ENCODE peak calls at places on chromosome 11, in eight cellular contexts. H is H7; V is NCI-H1048; L is aorta; I is A172; W is EL; T is dorsolateral prefrontal cortex; E is stimulated activated CD4-positive, alpha-beta T cell treated with anti-CD3 and anti-CD28 coated beads, Interleukin-4, amount 100 ng/mL, for 48 hours. S is an unnamed sample.

GRCh38 chr11:88308576-88308975 is 29.0 kb downstream of the CTSC start:
- DNase-seq in H (peak; percentile 28), T (no peak), V (no peak), L (no peak), E (no peak), W (no peak), I (no peak), S (no peak)

GRCh38 chr11:109048098-109048497 is 373.9 kb upstream of the C11orf87 start:
- DNase-seq in T (no peak), V (no peak), L (no peak), H (no peak), I (no peak), W (peak; percentile 16), E (no peak), S (no peak)

GRCh38 chr11:60933416-60933815 is 9.2 kb downstream of the TMEM132A start:
- DNase-seq in L (no peak), V (no peak), H (peak; percentile 53), W (no peak), I (no peak), T (no peak), E (no peak), S (no peak)

GRCh38 chr11:70604221-70604620 is 205.9 kb downstream of the CTTN start:
- DNase-seq in V (no peak), L (no peak), H (no peak), W (no peak), I (no peak), E (no peak), T (no peak), S (no peak)

GRCh38 chr11:86577663-86578636 is 94.5 kb downstream of the ME3 start:
- DNase-seq in T (no peak), L (peak; percentile 85), E (no peak), V (no peak), H (no peak), I (peak; percentile 80), W (peak; percentile 83), S (no peak)

GRCh38 chr11:114236829-114237228 is 59.4 kb upstream of the NNMT start:
- DNase-seq in I (no peak), V (no peak), H (no peak), T (no peak), E (no peak), W (no peak), L (no peak), S (no peak)

GRCh38 chr11:126163779-126164178 is 47.7 kb downstream of the RPUSD4 start:
- DNase-seq in L (peak; percentile 31), H (no peak), I (no peak), E (no peak), V (no peak), W (no peak), T (no peak), S (no peak)

GRCh38 chr11:65013130-65013691 is 749 bp upstream of the ARL2 start:
- DNase-seq in E (peak; percentile 88), W (no peak), V (peak; percentile 67), T (peak; percentile 91), L (peak; percentile 97), H (peak; percentile 97), I (no peak), S (no peak)

GRCh38 chr11:35548925-35549561 is 23.6 kb upstream of the PAMR1 start:
- DNase-seq in V (no peak), W (peak; percentile 22), L (no peak), I (no peak), H (peak; percentile 43), T (no peak), E (no peak), S (no peak)

GRCh38 chr11:70089631-70090030 is 11.5 kb downstream of the ANO1 start:
- DNase-seq in W (no peak), H (no peak), E (no peak), L (no peak), V (no peak), T (no peak), I (no peak), S (no peak)

GRCh38 chr11:119284344-119285157 is 32.4 kb downstream of the MCAM start:
- DNase-seq in E (no peak), V (no peak), W (peak; percentile 42), T (no peak), I (peak; percentile 32), L (no peak), H (peak; percentile 52), S (no peak)

GRCh38 chr11:126502159-126502558 is 146.7 kb downstream of the ST3GAL4 start:
- DNase-seq in H (no peak), T (no peak), W (no peak), V (no peak), L (no peak), I (no peak), E (no peak), S (no peak)

GRCh38 chr11:111426615-111427014 is 47.5 kb upstream of the POU2AF1 start:
- DNase-seq in E (no peak), H (no peak), I (no peak), W (no peak), L (no peak), T (no peak), V (no peak), S (no peak)

GRCh38 chr11:15497366-15497765 is 382.6 kb downstream of the INSC start:
- DNase-seq in H (peak; percentile 8), W (no peak), V (no peak), L (no peak), E (no peak), I (no peak), T (no peak), S (no peak)

GRCh38 chr11:98130117-98130625 is 890.6 kb upstream of the CNTN5 start:
- DNase-seq in V (no peak), H (no peak), T (no peak), W (no peak), I (no peak), L (no peak), E (no peak), S (no peak)

GRCh38 chr11:68020575-68020974 is 9.9 kb upstream of the NDUFS8 start:
- DNase-seq in T (no peak), V (no peak), I (peak; percentile 82), E (no peak), L (no peak), W (peak; percentile 51), H (peak; percentile 93), S (no peak)

GRCh38 chr11:44977493-44977984 is 26.9 kb upstream of the TP53I11 start:
- DNase-seq in V (no peak), I (peak; percentile 42), H (peak; percentile 82), T (no peak), W (peak; percentile 33), E (no peak), L (no peak), S (no peak)

GRCh38 chr11:109729761-109730160 is 307.8 kb downstream of the C11orf87 start:
- DNase-seq in H (no peak), T (no peak), E (no peak), I (no peak), V (no peak), W (no peak), L (no peak), S (no peak)

GRCh38 chr11:132064987-132065620 is 694.7 kb downstream of the NTM start:
- DNase-seq in V (no peak), L (no peak), E (no peak), H (no peak), I (peak; percentile 66), W (peak; percentile 98), T (no peak), S (no peak)